ENCODE peak calls at places on chromosomes 12 and 14, in four cellular contexts. P, E, Z and W are unnamed samples.

GRCh38 chr12:78085562-78086182 is 255.0 kb downstream of the NAV3 start:
- DNase-seq in E (no peak), Z (no peak), P (no peak), W (no peak)

GRCh38 chr12:96720363-96720705 is 186.7 kb upstream of the NEDD1 start:
- DNase-seq in E (no peak), P (no peak), Z (peak; percentile 9), W (no peak)

GRCh38 chr14:24734917-24735500 is 101.0 kb upstream of the GZMB start:
- DNase-seq in P (no peak), E (peak; percentile 59), Z (peak; percentile 48), W (peak; percentile 49)

GRCh38 chr12:25248137-25248536 is 2.6 kb downstream of the KRAS start:
- DNase-seq in E (no peak), Z (no peak), P (no peak), W (no peak)

GRCh38 chr12:94266796-94267529 is 118.6 kb downstream of the PLXNC1 start:
- DNase-seq in Z (no peak), P (no peak), E (no peak), W (no peak)

GRCh38 chr12:117105902-117106301 is 6.7 kb upstream of the TESC start:
- DNase-seq in Z (no peak), P (no peak), E (no peak), W (no peak)

GRCh38 chr12:53538209-53538689 is 31.0 kb upstream of the NPFF start:
- DNase-seq in E (no peak), Z (no peak), P (no peak), W (no peak)

GRCh38 chr14:50351016-50351415 is 38.9 kb downstream of the DMAC2L start:
- DNase-seq in E (no peak), P (no peak), Z (no peak), W (no peak)

GRCh38 chr12:45050331-45050750 is 558 bp downstream of the DBX2 start:
- DNase-seq in P (no peak), Z (no peak), E (no peak), W (no peak)

GRCh38 chr14:103696466-103697071 is 18.7 kb downstream of the XRCC3 start:
- DNase-seq in P (peak; percentile 74), E (no peak), Z (no peak), W (no peak)

GRCh38 chr12:132330549-132330881 is 1.1 kb upstream of the GALNT9 start:
- DNase-seq in Z (no peak), P (no peak), E (no peak), W (no peak)

GRCh38 chr12:41476499-41476898 is 288.4 kb downstream of the PDZRN4 start:
- DNase-seq in Z (no peak), P (no peak), E (no peak), W (no peak)

GRCh38 chr12:89490922-89491321 is 33.7 kb downstream of the GALNT4 start:
- DNase-seq in P (no peak), E (no peak), Z (no peak), W (no peak)

GRCh38 chr14:65101631-65102440 is 481 bp downstream of the MAX start:
- DNase-seq in P (no peak), E (peak; percentile 4), Z (peak; percentile 26), W (no peak)

GRCh38 chr14:31659278-31659677 is 98.1 kb downstream of the NUBPL start:
- DNase-seq in E (no peak), P (no peak), Z (no peak), W (no peak)

GRCh38 chr12:93317227-93317626 is 60.5 kb upstream of the NUDT4 start:
- DNase-seq in Z (no peak), P (no peak), E (no peak), W (no peak)

GRCh38 chr14:39860837-39861236 is 428.6 kb upstream of the FBXO33 start:
- DNase-seq in Z (no peak), P (no peak), E (no peak), W (no peak)

GRCh38 chr12:47636908-47637780 is 68.7 kb downstream of the RPAP3 start:
- DNase-seq in E (peak; percentile 13), Z (no peak), P (no peak), W (no peak)

GRCh38 chr12:121858662-121859572 is at the start of gene HPD:
- DNase-seq in Z (no peak), E (no peak), P (no peak), W (no peak)

GRCh38 chr12:80400591-80400991 is 43.4 kb upstream of the PTPRQ start:
- DNase-seq in P (no peak), Z (no peak), E (no peak), W (no peak)

GRCh38 chr12:22993639-22994038 is 368.7 kb downstream of the ETNK1 start:
- DNase-seq in E (no peak), Z (no peak), P (no peak), W (peak; percentile 61)

GRCh38 chr12:115017346-115017745 is 333.4 kb upstream of the TBX3 start:
- DNase-seq in P (no peak), E (no peak), Z (no peak), W (no peak)

GRCh38 chr12:6824962-6825381 is 3.2 kb upstream of the P3H3 start:
- DNase-seq in E (no peak), Z (no peak), P (no peak), W (no peak)

GRCh38 chr14:88168498-88169165 is 154.4 kb downstream of the KCNK10 start:
- DNase-seq in P (no peak), Z (peak; percentile 59), E (peak; percentile 9), W (peak; percentile 48)

GRCh38 chr14:105857816-105858675 is 331.7 kb downstream of the TMEM121 start:
- DNase-seq in Z (no peak), E (no peak), P (peak; percentile 54), W (no peak)

GRCh38 chr14:68283378-68284123 is 464.0 kb downstream of the RAD51B start:
- DNase-seq in E (no peak), Z (no peak), P (peak; percentile 66), W (no peak)

GRCh38 chr14:90795744-90796143 is 20.5 kb downstream of the TTC7B start:
- DNase-seq in E (no peak), Z (no peak), P (no peak), W (no peak)

GRCh38 chr14:76322594-76323220 is 53.2 kb upstream of the ESRRB start:
- DNase-seq in Z (no peak), P (no peak), E (no peak), W (no peak)

GRCh38 chr12:111598637-111599458 is at the start of gene ATXN2:
- DNase-seq in Z (peak; percentile 76), E (peak; percentile 41), P (peak; percentile 80), W (no peak)

GRCh38 chr12:100995201-100995600 is 200.6 kb downstream of the ANO4 start:
- DNase-seq in P (no peak), E (no peak), Z (no peak), W (no peak)

GRCh38 chr12:124923906-124924734 is 9.7 kb upstream of the UBC start:
- DNase-seq in P (no peak), Z (no peak), E (no peak), W (no peak)

GRCh38 chr12:29610473-29611174 is 113.1 kb upstream of the OVCH1 start:
- DNase-seq in E (no peak), Z (no peak), P (no peak), W (no peak)